ENCODE peak calls at places on chromosomes 11 and 22, in six cellular contexts. O, S, Q, W, V and C are unnamed samples.

GRCh38 chr11:134818531-134818930 is 406.5 kb upstream of the B3GAT1 start:
- DNase-seq in Q (no peak), O (no peak), V (no peak), W (no peak), S (no peak), C (no peak)

GRCh38 chr11:69551963-69552362 is 70.5 kb downstream of the LINC01488 start:
- DNase-seq in O (no peak), W (no peak), S (no peak), V (peak; percentile 7), Q (no peak), C (no peak)

GRCh38 chr11:32225491-32226285 is 134.8 kb downstream of the RCN1 start:
- DNase-seq in Q (no peak), V (no peak), S (no peak), W (no peak), O (no peak), C (no peak)

GRCh38 chr22:40567106-40567505 is 69.4 kb downstream of the MRTFA start:
- DNase-seq in Q (no peak), W (no peak), V (no peak), O (no peak), S (no peak), C (no peak)

GRCh38 chr11:61756452-61757212 is 4.2 kb downstream of the MYRF start:
- DNase-seq in S (peak; percentile 87), W (no peak), Q (no peak), O (peak; percentile 95), V (no peak), C (no peak)

GRCh38 chr11:44133335-44133946 is 38.0 kb downstream of the EXT2 start:
- DNase-seq in V (no peak), Q (no peak), W (peak; percentile 61), S (no peak), O (peak; percentile 13), C (no peak)

GRCh38 chr11:6931146-6931713 is 5.0 kb downstream of the ZNF215 start:
- DNase-seq in V (no peak), Q (no peak), O (no peak), S (no peak), W (no peak), C (no peak)

GRCh38 chr11:73760066-73760679 is 701 bp downstream of the RAB6A start:
- DNase-seq in O (peak; percentile 39), Q (no peak), S (peak; percentile 57), V (peak; percentile 82), W (peak; percentile 55), C (no peak)

GRCh38 chr11:112249871-112250590 is 10.6 kb downstream of the PLET1 start:
- DNase-seq in V (no peak), S (no peak), O (no peak), W (no peak), Q (no peak), C (no peak)

DNA sequence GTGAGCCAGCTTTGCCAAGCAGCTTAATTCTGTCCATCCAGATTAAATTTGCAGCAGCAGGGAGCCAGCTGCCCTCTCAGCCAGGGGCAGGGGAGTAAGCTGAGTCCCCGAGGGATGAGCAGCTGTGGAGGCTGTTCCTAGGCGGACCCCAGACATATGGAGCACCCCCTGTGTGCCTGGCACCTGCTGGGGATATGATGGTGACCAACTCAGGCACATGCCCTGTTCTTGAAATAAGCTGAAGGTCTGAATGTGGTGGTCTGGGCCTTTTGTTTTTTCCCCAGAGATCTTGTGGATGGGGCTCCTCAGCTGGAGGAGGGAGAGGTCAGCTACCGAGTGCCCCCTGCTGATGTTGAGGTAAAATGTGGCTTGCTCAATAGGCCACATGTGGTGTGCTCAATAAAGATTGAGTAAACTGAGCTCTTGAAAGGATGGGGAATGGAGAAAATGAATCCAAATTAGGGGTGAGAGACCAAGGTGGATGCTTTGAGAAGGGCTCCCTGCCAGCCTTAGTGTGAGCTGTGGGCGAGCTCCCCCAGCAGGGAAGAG is 103.3 kb upstream of the NNMT start:
- DNase-seq in V (no peak), W (peak; percentile 27), S (no peak), Q (no peak), O (no peak), C (no peak)
- H3K27ac ChIP-seq in V (peak overlapping the region; percentile 94), W (peak overlapping the region; percentile 18), S (peak overlapping the region; percentile 33), Q (peak overlapping the region; percentile 48), O (no peak overlapping the region), C (no peak overlapping the region)

GRCh38 chr11:64271339-64272132 is 12.9 kb downstream of the BAD start:
- DNase-seq in Q (peak; percentile 86), S (peak; percentile 97), V (peak; percentile 97), W (peak; percentile 98), O (peak; percentile 96), C (peak; percentile 79)
- TF ChIP-seq CTCF in Q (no peak), S (peak; percentile 46), V (no peak), W (peak; percentile 44), O (peak; percentile 47), C (no peak)

GRCh38 chr22:39508393-39508792 is 6.3 kb downstream of the MIEF1 start:
- DNase-seq in W (no peak), V (no peak), Q (no peak), S (no peak), O (no peak), C (no peak)
- H3K27me3 ChIP-seq in W (peaks cover 19% of the 10 kb centered on the region), V (no peaks in the 10 kb centered on the region), Q (no peaks in the 10 kb centered on the region), S (no peaks in the 10 kb centered on the region), O (no peaks in the 10 kb centered on the region), C (no peaks in the 10 kb centered on the region)

DNA sequence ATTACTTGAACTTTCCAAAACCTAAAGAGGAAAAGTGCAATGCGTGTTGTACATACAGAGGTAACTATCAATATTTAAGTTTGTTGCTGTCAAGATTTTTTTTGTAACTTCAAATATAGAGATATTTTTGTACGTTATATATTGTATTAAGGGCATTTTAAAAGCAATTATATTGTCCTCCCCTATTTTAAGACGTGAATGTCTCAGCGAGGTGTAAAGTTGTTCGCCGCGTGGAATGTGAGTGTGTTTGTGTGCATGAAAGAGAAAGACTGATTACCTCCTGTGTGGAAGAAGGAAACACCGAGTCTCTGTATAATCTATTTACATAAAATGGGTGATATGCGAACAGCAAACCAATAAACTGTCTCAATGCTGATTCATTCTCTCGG is 2.1 kb downstream of the ADM start:
- DNase-seq in Q (no peak), S (no peak), V (no peak), O (no peak), W (no peak), C (no peak)
- H3K27ac ChIP-seq in Q (peak overlapping the region; percentile 69), S (peak overlapping the region; percentile 94), V (peak overlapping the region; percentile 93), O (peak overlapping the region; percentile 92), W (no peak overlapping the region), C (no peak overlapping the region)